ENCODE peak calls at places on chromosomes 1 and 21, in eight cellular contexts. H, J, N, B, O, K, X and F are unnamed samples.

GRCh38 chr1:17297991-17298390 is 10.0 kb upstream of the PADI4 start:
- DNase-seq in N (no peak), J (no peak), X (no peak), K (no peak), B (no peak), H (no peak), O (no peak), F (no peak)

GRCh38 chr1:29312469-29313466 is 76.4 kb downstream of the PTPRU start:
- DNase-seq in H (no peak), O (no peak), B (no peak), X (no peak), N (no peak), J (no peak), K (no peak), F (no peak)

GRCh38 chr21:42232176-42232825 is 13.4 kb downstream of the ABCG1 start:
- DNase-seq in N (no peak), K (no peak), X (no peak), O (no peak), H (no peak), J (peak), B (no peak), F (no peak)

GRCh38 chr1:119516680-119517079 is 9.7 kb downstream of the HSD3B1 start:
- DNase-seq in X (no peak), H (no peak), B (no peak), O (no peak), J (no peak), K (no peak), N (no peak), F (no peak)

GRCh38 chr21:16330340-16331319 is 600.8 kb downstream of the USP25 start:
- DNase-seq in O (peak), N (peak), B (peak), J (peak), K (no peak), X (peak), H (no peak), F (no peak)

GRCh38 chr1:184483101-184483813 is 96.4 kb downstream of the C1orf21 start:
- DNase-seq in N (peak), X (peak), K (no peak), B (peak), O (peak), H (no peak), J (peak), F (no peak)

GRCh38 chr21:40769231-40769630 is 77.7 kb downstream of the DSCAM start:
- DNase-seq in J (no peak), N (no peak), B (no peak), O (no peak), H (no peak), K (no peak), X (no peak), F (no peak)

GRCh38 chr1:2088434-2088833 is 38.2 kb downstream of the PRKCZ start:
- DNase-seq in N (peak), X (no peak), H (no peak), B (peak), O (peak), K (no peak), J (no peak), F (no peak)

GRCh38 chr1:66439028-66439427 is 94.9 kb upstream of the SGIP1 start:
- DNase-seq in H (no peak), O (peak), N (peak), K (no peak), X (no peak), J (no peak), B (no peak), F (no peak)

GRCh38 chr1:93681095-93681548 is 515 bp downstream of the BCAR3 start:
- DNase-seq in H (no peak), X (no peak), N (peak), B (peak), J (no peak), O (no peak), K (no peak), F (no peak)

GRCh38 chr1:209354111-209354839 is 229.2 kb upstream of the CAMK1G start:
- DNase-seq in K (peak), B (peak), O (peak), H (peak), N (peak), J (peak), X (peak), F (peak)

GRCh38 chr1:33339413-33339812 is 18.5 kb upstream of the A3GALT2 start:
- DNase-seq in B (peak), X (no peak), H (no peak), K (no peak), J (no peak), N (no peak), O (no peak), F (no peak)

GRCh38 chr1:1347663-1348419 is 1.4 kb downstream of the DVL1 start:
- DNase-seq in N (peak), K (no peak), B (no peak), X (no peak), J (peak), H (no peak), O (no peak), F (peak)